ENCODE peak calls at places on chromosomes 4 and X, in four cellular contexts. O, L, N and K are unnamed samples.

GRCh38 chr4:89447543-89447942 is 139.9 kb upstream of the GPRIN3 start:
- DNase-seq in O (no peak), L (no peak), N (no peak), K (no peak)

GRCh38 chr4:45033676-45034410 is 307.5 kb upstream of the GNPDA2 start:
- DNase-seq in O (no peak), L (no peak), N (no peak), K (no peak)

GRCh38 chr4:7199771-7200441 is 7.6 kb downstream of the SORCS2 start:
- DNase-seq in O (no peak), L (no peak), N (no peak), K (no peak)

GRCh38 chr4:89129080-89129640 is 17.8 kb downstream of the TIGD2 start:
- DNase-seq in O (no peak), L (peak), N (no peak), K (no peak)

GRCh38 chrX:153599192-153600031 is 473 bp upstream of the CCNQ start:
- DNase-seq in O (peak), L (peak), N (peak), K (peak)

GRCh38 chr4:107094976-107095375 is 58.9 kb upstream of the DKK2 start:
- DNase-seq in O (no peak), L (no peak), N (no peak), K (no peak)

GRCh38 chr4:128068927-128069326 is 7.8 kb downstream of the LARP1B start:
- DNase-seq in O (no peak), L (peak), N (peak), K (peak)

GRCh38 chrX:111100191-111100590 is 4.2 kb downstream of the PAK3 start:
- DNase-seq in O (no peak), L (peak), N (peak), K (no peak)

GRCh38 chr4:156969136-156969535 is 2.5 kb downstream of the PDGFC start:
- DNase-seq in O (no peak), L (no peak), N (no peak), K (no peak)

GRCh38 chr4:87975466-87975865 is at the start of gene SPP1:
- DNase-seq in O (no peak), L (peak), N (no peak), K (no peak)

GRCh38 chr4:103199009-103199408 is 866 bp upstream of the CENPE start:
- DNase-seq in O (no peak), L (no peak), N (no peak), K (no peak)
- H3K9ac ChIP-seq in O (no peak), L (peak), N (no peak), K (no peak)

GRCh38 chrX:136171420-136171819 is 24.1 kb downstream of the FHL1 start:
- DNase-seq in O (no peak), L (no peak), N (no peak), K (no peak)

GRCh38 chrX:136179133-136179532 is 31.8 kb downstream of the FHL1 start:
- DNase-seq in O (no peak), L (no peak), N (no peak), K (no peak)

GRCh38 chrX:136182394-136182793 is 35.1 kb downstream of the FHL1 start:
- DNase-seq in O (no peak), L (no peak), N (no peak), K (no peak)

DNA sequence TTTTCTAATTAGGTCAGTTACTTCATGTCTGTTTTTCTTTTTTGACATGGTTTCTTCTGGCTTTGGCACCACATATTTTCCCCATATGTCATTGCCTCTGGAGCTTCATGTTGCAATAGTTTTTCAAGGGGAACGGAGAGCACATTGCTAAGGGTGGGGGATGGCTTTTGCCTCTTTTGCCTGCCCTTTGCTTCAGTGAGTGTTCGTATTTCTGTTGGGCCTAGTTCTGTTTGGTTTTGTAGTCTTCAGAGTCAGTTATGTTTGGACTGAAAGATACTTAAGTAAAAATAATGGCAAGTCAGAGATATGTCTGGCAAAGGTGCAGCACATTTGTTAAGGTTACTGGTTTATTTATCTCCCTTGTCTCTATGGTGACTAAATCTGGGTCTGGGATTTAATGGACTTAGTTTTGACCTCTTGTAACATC is 29.1 kb downstream of the FHL1 start:
- DNase-seq in O (no peak), L (peak), N (no peak), K (no peak)
- TF ChIP-seq FOS in O (no peak), L (peak), N (no peak), K (no peak)

DNA sequence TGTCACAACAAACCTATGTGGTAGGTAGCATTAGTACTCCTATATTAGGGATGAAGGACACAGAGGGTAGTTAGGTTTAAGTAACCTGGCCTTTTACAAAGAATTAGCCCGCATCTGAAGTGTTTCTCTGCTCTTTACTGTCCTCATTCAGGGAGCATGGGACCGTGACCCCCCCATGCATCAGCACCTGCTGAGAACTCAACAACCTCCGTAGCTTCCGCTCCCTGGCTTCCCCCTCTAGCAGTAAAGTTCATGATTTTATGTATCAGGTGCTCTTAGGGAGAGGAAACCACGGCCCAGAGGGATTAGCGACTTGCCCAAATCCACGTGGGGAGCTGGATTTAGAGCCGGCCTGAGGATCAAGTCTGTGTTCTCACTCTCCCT is 284.6 kb upstream of the GATB start:
- DNase-seq in O (no peak), L (no peak), N (no peak), K (no peak)
- H3K4me3 ChIP-seq in O (no peak), L (no peak), N (no peak), K (no peak)

DNA sequence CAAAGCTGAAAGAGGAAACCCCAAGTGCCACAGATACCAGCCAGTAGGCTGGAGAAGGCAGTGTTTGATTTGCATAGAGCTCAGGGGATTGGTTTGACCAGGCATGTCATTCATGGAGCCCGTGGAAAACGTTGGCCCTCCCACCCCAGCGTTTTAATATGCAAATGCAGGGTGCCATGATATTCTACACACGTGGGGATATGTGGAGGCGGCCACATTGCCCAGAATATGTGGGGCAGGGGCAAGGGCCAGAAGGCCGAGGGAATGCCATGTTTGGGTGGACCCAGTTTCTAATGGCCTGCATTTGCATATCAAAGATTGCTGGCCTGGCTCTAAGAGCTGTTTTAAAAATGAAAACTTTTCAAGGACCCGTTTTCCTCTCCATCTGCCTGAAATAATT is 71.1 kb downstream of the MAP9 start:
- DNase-seq in O (no peak), L (no peak), N (no peak), K (no peak)
- H3K9ac ChIP-seq in O (no peak), L (no peak), N (no peak), K (no peak)

GRCh38 chr4:41069268-41069667 is 145.1 kb downstream of the APBB2 start:
- DNase-seq in O (no peak), L (peak), N (no peak), K (no peak)

GRCh38 chr4:41070516-41071281 is 143.6 kb downstream of the APBB2 start:
- DNase-seq in O (no peak), L (peak), N (no peak), K (peak)

GRCh38 chr4:41069838-41070237 is 144.5 kb downstream of the APBB2 start:
- DNase-seq in O (no peak), L (no peak), N (no peak), K (no peak)

GRCh38 chr4:41074227-41074626 is 140.1 kb downstream of the APBB2 start:
- DNase-seq in O (no peak), L (no peak), N (no peak), K (no peak)

DNA sequence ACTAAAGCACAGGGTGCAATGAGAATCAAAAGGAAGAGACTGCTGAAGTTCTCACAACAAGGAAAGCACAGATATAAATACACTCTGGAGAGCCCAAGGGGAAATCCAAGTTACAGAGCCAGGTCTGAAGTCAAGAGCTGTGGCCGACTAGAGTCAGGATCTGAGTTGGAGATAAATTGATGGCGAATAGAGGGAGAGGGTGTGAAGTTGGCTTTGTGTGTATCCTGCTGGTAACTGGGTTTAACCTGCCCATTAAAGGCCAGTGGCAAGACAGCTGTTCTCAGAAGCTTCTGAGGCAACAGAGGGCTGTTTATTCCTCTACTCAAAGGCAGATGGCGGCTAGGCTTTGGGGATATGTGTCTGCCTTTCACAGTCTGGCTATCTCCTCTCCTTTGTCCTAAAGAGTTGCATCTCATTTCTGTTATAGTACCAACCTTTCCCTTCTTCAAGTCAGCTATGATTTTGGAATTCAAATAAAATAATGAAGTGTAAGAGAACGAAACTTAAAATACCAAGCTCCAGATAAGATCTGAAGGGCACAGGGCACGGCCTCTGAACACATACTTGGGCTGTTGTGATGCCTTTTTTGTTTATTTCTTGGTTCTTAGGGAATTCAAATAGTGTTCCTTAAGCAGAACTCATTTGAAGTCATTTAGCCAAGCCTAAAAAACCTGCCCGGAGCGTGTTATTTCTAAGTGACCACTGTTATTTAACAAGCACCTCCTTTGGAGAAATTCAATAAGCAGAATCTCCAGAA is 142.1 kb downstream of the APBB2 start:
- DNase-seq in O (peak), L (no peak), N (no peak), K (no peak)
- TF ChIP-seq FOS in O (no peak), L (no peak), N (no peak), K (no peak)